ENCODE peak calls at places on chromosomes 7 and 10, in six cellular contexts. Q is activated CD4-positive, CD25-positive, alpha-beta regulatory T cell; D is DMS 273 treated with DMSO at 0.1 percent for 48 hours; B is AG09309; C is DMS153; U is coronary artery. Z is an unnamed sample.

GRCh38 chr10:86301971-86302370 is 64.6 kb downstream of the GRID1 start:
- DNase-seq in Q (no peak), D (no peak), B (no peak), C (no peak), U (peak), Z (no peak)

GRCh38 chr7:12025246-12025645 is 185.8 kb upstream of the TMEM106B start:
- DNase-seq in Q (no peak), D (no peak), B (no peak), C (no peak), U (no peak), Z (no peak)

GRCh38 chr7:41448104-41448503 is 254.8 kb downstream of the INHBA start:
- DNase-seq in Q (no peak), D (no peak), B (no peak), C (no peak), U (no peak), Z (no peak)

GRCh38 chr10:90675621-90676020 is 182.2 kb downstream of the HTR7 start:
- DNase-seq in Q (no peak), D (no peak), B (peak), C (no peak), U (no peak), Z (no peak)

GRCh38 chr10:114665406-114665805 is 7.3 kb upstream of the ABLIM1 start:
- DNase-seq in Q (no peak), D (no peak), B (no peak), C (peak), U (no peak), Z (no peak)

GRCh38 chr7:158413962-158414961 is 173.4 kb downstream of the PTPRN2 start:
- DNase-seq in Q (no peak), D (no peak), B (no peak), C (peak), U (no peak), Z (no peak)

GRCh38 chr7:229184-229964 is 37.0 kb downstream of the FAM20C start:
- DNase-seq in Q (no peak), D (no peak), B (peak), C (no peak), U (peak), Z (no peak)

GRCh38 chr7:121000091-121000983 is 11.8 kb downstream of the CPED1 start:
- DNase-seq in Q (no peak), D (no peak), B (no peak), C (no peak), U (no peak), Z (no peak)

GRCh38 chr7:138649506-138649905 is 51.7 kb downstream of the SVOPL start:
- DNase-seq in Q (no peak), D (no peak), B (no peak), C (no peak), U (no peak), Z (no peak)

GRCh38 chr10:12656518-12657142 is 307.3 kb downstream of the CAMK1D start:
- DNase-seq in Q (no peak), D (peak), B (peak), C (peak), U (no peak), Z (no peak)

GRCh38 chr10:89702121-89702480 is 711 bp downstream of the KIF20B start:
- DNase-seq in Q (no peak), D (no peak), B (no peak), C (no peak), U (no peak), Z (no peak)

GRCh38 chr7:47951374-47951773 is 3.1 kb upstream of the PKD1L1 start:
- DNase-seq in Q (no peak), D (no peak), B (no peak), C (no peak), U (no peak), Z (no peak)

GRCh38 chr7:42110333-42110732 is 126.7 kb downstream of the GLI3 start:
- DNase-seq in Q (no peak), D (no peak), B (no peak), C (no peak), U (no peak), Z (no peak)

GRCh38 chr10:132481690-132482089 is 55.9 kb upstream of the INPP5A start:
- DNase-seq in Q (no peak), D (no peak), B (no peak), C (no peak), U (no peak), Z (no peak)